ENCODE peak calls at places on chromosome 1, in eight cellular contexts. R, H, Y, M, A, S, K and G are unnamed samples.
A peak's percentile ranks its signal among the peaks of the same experiment; 100 is the strongest.

GRCh38 chr1:245153645-245154428 is 948 bp upstream of the KIF26B start:
- DNase-seq in R (peak; percentile 62), H (no peak), Y (no peak), M (peak; percentile 51), A (no peak), S (no peak), K (peak; percentile 70), G (no peak)

GRCh38 chr1:18047122-18047521 is 60.5 kb upstream of the IGSF21 start:
- DNase-seq in R (no peak), H (no peak), Y (no peak), M (no peak), A (no peak), S (no peak), K (no peak), G (no peak)

GRCh38 chr1:81044708-81045107 is 756.0 kb upstream of the ADGRL2 start:
- DNase-seq in R (no peak), H (no peak), Y (no peak), M (no peak), A (no peak), S (no peak), K (no peak), G (peak; percentile 8)

GRCh38 chr1:67652800-67653199 is 32.2 kb upstream of the GADD45A start:
- DNase-seq in R (peak; percentile 91), H (no peak), Y (no peak), M (no peak), A (peak; percentile 30), S (no peak), K (peak; percentile 65), G (peak; percentile 69)

GRCh38 chr1:157849229-157849875 is 7.7 kb upstream of the CD5L start:
- DNase-seq in R (no peak), H (no peak), Y (no peak), M (no peak), A (no peak), S (no peak), K (no peak), G (no peak)

GRCh38 chr1:9455487-9456237 is 83.6 kb upstream of the SLC25A33 start:
- DNase-seq in R (peak; percentile 70), H (peak; percentile 73), Y (no peak), M (peak; percentile 73), A (peak; percentile 74), S (peak; percentile 72), K (peak; percentile 84), G (peak; percentile 58)

GRCh38 chr1:205046870-205047269 is 3.9 kb downstream of the CNTN2 start:
- DNase-seq in R (no peak), H (no peak), Y (no peak), M (no peak), A (no peak), S (no peak), K (no peak), G (no peak)

GRCh38 chr1:240579511-240579910 is 32.4 kb downstream of the GREM2 start:
- DNase-seq in R (no peak), H (no peak), Y (no peak), M (no peak), A (no peak), S (no peak), K (no peak), G (no peak)

GRCh38 chr1:36248250-36248894 is 24.1 kb downstream of the THRAP3 start:
- DNase-seq in R (peak; percentile 91), H (no peak), Y (no peak), M (peak; percentile 56), A (peak; percentile 68), S (peak; percentile 53), K (peak; percentile 91), G (peak; percentile 84)

GRCh38 chr1:69077633-69078032 is 490.1 kb upstream of the LRRC7 start:
- DNase-seq in R (no peak), H (no peak), Y (no peak), M (no peak), A (no peak), S (no peak), K (no peak), G (no peak)

GRCh38 chr1:180614746-180615145 is 17.1 kb upstream of the XPR1 start:
- DNase-seq in R (no peak), H (no peak), Y (no peak), M (no peak), A (no peak), S (no peak), K (no peak), G (no peak)

GRCh38 chr1:13699936-13700520 is at the start of gene PRDM2:
- DNase-seq in R (peak; percentile 86), H (peak; percentile 79), Y (no peak), M (peak; percentile 79), A (peak; percentile 60), S (peak; percentile 53), K (peak; percentile 82), G (peak; percentile 50)

GRCh38 chr1:23080885-23081284 is 61.6 kb downstream of the KDM1A start:
- DNase-seq in R (no peak), H (no peak), Y (no peak), M (no peak), A (no peak), S (no peak), K (no peak), G (no peak)
- H3K36me3 ChIP-seq in R (peaks cover 58% of the 10 kb centered on the region), H (peaks cover 91% of the 10 kb centered on the region), Y (no peaks in the 10 kb centered on the region), M (peaks cover 93% of the 10 kb centered on the region), A (peaks cover 13% of the 10 kb centered on the region), S (peaks cover 42% of the 10 kb centered on the region), K (peaks cover 88% of the 10 kb centered on the region), G (peaks cover 79% of the 10 kb centered on the region)

GRCh38 chr1:248730507-248731335 is 24.8 kb downstream of the LYPD8 start:
- DNase-seq in R (peak; percentile 17), H (no peak), Y (no peak), M (no peak), A (no peak), S (no peak), K (no peak), G (no peak)
- H3K9me3 ChIP-seq in R (no peaks in the 10 kb centered on the region), H (peaks cover 4% of the 10 kb centered on the region), Y (no peaks in the 10 kb centered on the region), M (no peaks in the 10 kb centered on the region), A (no peaks in the 10 kb centered on the region), S (peaks cover 6% of the 10 kb centered on the region), K (no peaks in the 10 kb centered on the region), G (peaks cover 8% of the 10 kb centered on the region)

GRCh38 chr1:225872075-225872430 is 10.1 kb downstream of the TMEM63A start:
- DNase-seq in R (peak; percentile 36), H (no peak), Y (no peak), M (no peak), A (no peak), S (no peak), K (no peak), G (no peak)
- H3K36me3 ChIP-seq in R (peaks cover 2% of the 10 kb centered on the region), H (peaks cover 4% of the 10 kb centered on the region), Y (peaks cover 10% of the 10 kb centered on the region), M (peaks cover 99% of the 10 kb centered on the region), A (peaks cover 7% of the 10 kb centered on the region), S (peaks cover 57% of the 10 kb centered on the region), K (peaks cover 79% of the 10 kb centered on the region), G (peaks cover 38% of the 10 kb centered on the region)

GRCh38 chr1:88056880-88057279 is 627.2 kb upstream of the PKN2 start:
- DNase-seq in R (no peak), H (no peak), Y (no peak), M (no peak), A (no peak), S (no peak), K (no peak), G (no peak)

GRCh38 chr1:88053065-88053464 is 631.0 kb upstream of the PKN2 start:
- DNase-seq in R (no peak), H (no peak), Y (no peak), M (no peak), A (no peak), S (no peak), K (no peak), G (no peak)

DNA sequence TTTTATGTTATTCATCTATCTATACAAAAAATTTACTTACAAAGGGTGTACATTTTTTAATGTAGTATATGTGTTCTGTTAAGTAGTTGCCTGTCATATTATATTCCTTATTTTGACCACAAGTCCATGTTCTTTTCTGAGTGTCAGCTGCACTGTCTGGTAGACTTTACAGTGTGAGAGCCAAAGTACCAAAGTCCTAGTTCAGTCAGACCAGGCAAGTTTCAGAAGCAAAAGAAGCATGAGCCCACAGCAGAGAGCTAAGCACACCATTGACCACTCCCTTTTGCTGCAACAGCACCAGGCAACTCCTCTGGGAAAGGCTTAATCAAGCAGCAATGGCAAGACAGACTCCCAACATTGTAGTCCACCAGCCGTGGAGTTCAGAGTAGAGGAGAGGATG is 631.9 kb upstream of the PKN2 start:
- DNase-seq in R (no peak), H (no peak), Y (no peak), M (no peak), A (no peak), S (no peak), K (no peak), G (no peak)
- H3K9me3 ChIP-seq in R (no peaks in the 10 kb centered on the region), H (no peaks in the 10 kb centered on the region), Y (no peaks in the 10 kb centered on the region), M (no peaks in the 10 kb centered on the region), A (no peaks in the 10 kb centered on the region), S (no peaks in the 10 kb centered on the region), K (no peaks in the 10 kb centered on the region), G (no peaks in the 10 kb centered on the region)

GRCh38 chr1:37998089-37998808 is 7.1 kb downstream of the FHL3 start:
- DNase-seq in R (no peak), H (no peak), Y (no peak), M (no peak), A (no peak), S (no peak), K (no peak), G (no peak)
- H3K36me3 ChIP-seq in R (peaks cover 6% of the 10 kb centered on the region), H (peaks cover 27% of the 10 kb centered on the region), Y (no peaks in the 10 kb centered on the region), M (peaks cover 6% of the 10 kb centered on the region), A (no peaks in the 10 kb centered on the region), S (no peaks in the 10 kb centered on the region), K (peaks cover 15% of the 10 kb centered on the region), G (peaks cover 26% of the 10 kb centered on the region)

GRCh38 chr1:34303218-34303617 is 126.5 kb downstream of the C1orf94 start:
- DNase-seq in R (no peak), H (no peak), Y (no peak), M (no peak), A (no peak), S (no peak), K (no peak), G (no peak)
- H3K9me3 ChIP-seq in R (no peaks in the 10 kb centered on the region), H (peaks cover 18% of the 10 kb centered on the region), Y (no peaks in the 10 kb centered on the region), M (peaks cover 15% of the 10 kb centered on the region), A (peaks cover 7% of the 10 kb centered on the region), S (peaks cover 8% of the 10 kb centered on the region), K (peaks cover 39% of the 10 kb centered on the region), G (peaks cover 6% of the 10 kb centered on the region)

GRCh38 chr1:52792002-52792401 is 50.6 kb upstream of the ZYG11A start:
- DNase-seq in R (no peak), H (peak; percentile 50), Y (no peak), M (no peak), A (no peak), S (no peak), K (no peak), G (no peak)

GRCh38 chr1:52786148-52786547 is 56.4 kb upstream of the ZYG11A start:
- DNase-seq in R (no peak), H (no peak), Y (no peak), M (no peak), A (no peak), S (no peak), K (no peak), G (no peak)
- H3K36me3 ChIP-seq in R (peaks cover 36% of the 10 kb centered on the region), H (peaks cover 33% of the 10 kb centered on the region), Y (peaks cover 4% of the 10 kb centered on the region), M (peaks cover 90% of the 10 kb centered on the region), A (peaks cover 8% of the 10 kb centered on the region), S (peaks cover 34% of the 10 kb centered on the region), K (peaks cover 86% of the 10 kb centered on the region), G (peaks cover 29% of the 10 kb centered on the region)

GRCh38 chr1:2639203-2639602 is 6.4 kb upstream of the MMEL1 start:
- DNase-seq in R (no peak), H (no peak), Y (no peak), M (no peak), A (no peak), S (no peak), K (no peak), G (no peak)
- H3K9me3 ChIP-seq in R (no peaks in the 10 kb centered on the region), H (no peaks in the 10 kb centered on the region), Y (no peaks in the 10 kb centered on the region), M (no peaks in the 10 kb centered on the region), A (no peaks in the 10 kb centered on the region), S (peaks cover 5% of the 10 kb centered on the region), K (peaks cover 8% of the 10 kb centered on the region), G (no peaks in the 10 kb centered on the region)